ENCODE peak calls at places on chromosomes 11 and 22, in five cellular contexts. One of them, this sample, is unnamed.
A peak's percentile ranks its signal among the peaks of the same experiment; 100 is the strongest.

GRCh38 chr11:5234390-5234834 is at the start of gene HBD:
- DNase-seq in heart right ventricle: no peak
- DNase-seq in endodermal cell: no peak
- DNase-seq in K562: peak; percentile 77
- DNase-seq in PC-3: no peak
- DNase-seq in this sample: no peak

GRCh38 chr11:76768091-76769047 is 14.8 kb upstream of the TSKU start:
- DNase-seq in heart right ventricle: no peak
- DNase-seq in K562: no peak
- DNase-seq in endodermal cell: peak; percentile 82
- DNase-seq in PC-3: no peak
- DNase-seq in this sample: no peak

GRCh38 chr11:70323811-70324210 is 53.3 kb downstream of the PPFIA1 start:
- DNase-seq in heart right ventricle: no peak
- DNase-seq in PC-3: no peak
- DNase-seq in K562: no peak
- DNase-seq in endodermal cell: no peak
- DNase-seq in this sample: no peak

GRCh38 chr11:111310088-111310487 is 11.7 kb downstream of the POU2AF3 start:
- DNase-seq in PC-3: peak; percentile 44
- DNase-seq in heart right ventricle: no peak
- DNase-seq in K562: no peak
- DNase-seq in endodermal cell: no peak
- DNase-seq in this sample: no peak

GRCh38 chr22:31326877-31327276 is 19.3 kb downstream of the PATZ1 start:
- DNase-seq in PC-3: no peak
- DNase-seq in heart right ventricle: no peak
- DNase-seq in K562: no peak
- DNase-seq in endodermal cell: no peak
- DNase-seq in this sample: no peak

GRCh38 chr22:43789452-43789851 is 22.7 kb downstream of the EFCAB6 start:
- DNase-seq in endodermal cell: no peak
- DNase-seq in K562: no peak
- DNase-seq in heart right ventricle: peak; percentile 55
- DNase-seq in PC-3: peak; percentile 70
- DNase-seq in this sample: peak; percentile 82

GRCh38 chr11:76891793-76892192 is 31.1 kb downstream of the ACER3 start:
- DNase-seq in endodermal cell: no peak
- DNase-seq in heart right ventricle: no peak
- DNase-seq in PC-3: no peak
- DNase-seq in K562: no peak
- DNase-seq in this sample: no peak

GRCh38 chr11:10844364-10844763 is 13.5 kb downstream of the ZBED5 start:
- DNase-seq in endodermal cell: no peak
- DNase-seq in PC-3: no peak
- DNase-seq in heart right ventricle: no peak
- DNase-seq in K562: no peak
- DNase-seq in this sample: no peak

GRCh38 chr22:25070870-25071465 is 118.5 kb downstream of the KIAA1671 start:
- DNase-seq in K562: no peak
- DNase-seq in heart right ventricle: no peak
- DNase-seq in PC-3: no peak
- DNase-seq in endodermal cell: no peak
- DNase-seq in this sample: no peak

GRCh38 chr11:33256808-33257159 is 397 bp upstream of the HIPK3 start:
- DNase-seq in PC-3: no peak
- DNase-seq in K562: no peak
- DNase-seq in endodermal cell: no peak
- DNase-seq in heart right ventricle: no peak
- DNase-seq in this sample: no peak

GRCh38 chr11:62413060-62413696 is 5.7 kb upstream of the SCGB1A1 start:
- DNase-seq in PC-3: no peak
- DNase-seq in K562: no peak
- DNase-seq in endodermal cell: peak; percentile 40
- DNase-seq in heart right ventricle: no peak
- DNase-seq in this sample: no peak

GRCh38 chr11:117908261-117908895 is 20.8 kb downstream of the TMPRSS13 start:
- DNase-seq in PC-3: no peak
- DNase-seq in heart right ventricle: no peak
- DNase-seq in K562: peak; percentile 34
- DNase-seq in endodermal cell: peak; percentile 71
- DNase-seq in this sample: no peak

GRCh38 chr11:123268118-123268517 is 73.1 kb upstream of the CLMP start:
- DNase-seq in endodermal cell: no peak
- DNase-seq in PC-3: no peak
- DNase-seq in heart right ventricle: no peak
- DNase-seq in K562: no peak
- DNase-seq in this sample: no peak

GRCh38 chr11:100769617-100770016 is 82.5 kb downstream of the ARHGAP42 start:
- DNase-seq in PC-3: no peak
- DNase-seq in K562: no peak
- DNase-seq in heart right ventricle: no peak
- DNase-seq in endodermal cell: no peak
- DNase-seq in this sample: no peak

GRCh38 chr11:3106736-3107524 is 49.7 kb upstream of the CARS1 start:
- DNase-seq in K562: no peak
- DNase-seq in heart right ventricle: no peak
- DNase-seq in PC-3: no peak
- DNase-seq in endodermal cell: peak; percentile 58
- DNase-seq in this sample: no peak

GRCh38 chr11:44760917-44761545 is 34.3 kb downstream of the TSPAN18 start:
- DNase-seq in PC-3: peak; percentile 60
- DNase-seq in heart right ventricle: peak; percentile 79
- DNase-seq in K562: peak; percentile 71
- DNase-seq in endodermal cell: peak; percentile 90
- DNase-seq in this sample: peak; percentile 43

GRCh38 chr11:35165416-35166368 is 26.7 kb downstream of the CD44 start:
- DNase-seq in K562: no peak
- DNase-seq in PC-3: peak; percentile 71
- DNase-seq in heart right ventricle: peak; percentile 43
- DNase-seq in endodermal cell: no peak
- DNase-seq in this sample: no peak

GRCh38 chr11:71482746-71483364 is 29.9 kb downstream of the NADSYN1 start:
- DNase-seq in heart right ventricle: no peak
- DNase-seq in PC-3: no peak
- DNase-seq in K562: no peak
- DNase-seq in endodermal cell: no peak
- DNase-seq in this sample: no peak

GRCh38 chr11:15955595-15955994 is 400.8 kb downstream of the SOX6 start:
- DNase-seq in heart right ventricle: no peak
- DNase-seq in endodermal cell: no peak
- DNase-seq in PC-3: no peak
- DNase-seq in K562: no peak
- DNase-seq in this sample: no peak

GRCh38 chr22:43136255-43136654 is 6.9 kb downstream of the MCAT start:
- DNase-seq in heart right ventricle: peak; percentile 36
- DNase-seq in PC-3: peak; percentile 14
- DNase-seq in endodermal cell: peak; percentile 82
- DNase-seq in K562: peak; percentile 49
- DNase-seq in this sample: no peak

GRCh38 chr22:38030311-38031133 is 26.7 kb upstream of the PICK1 start:
- DNase-seq in K562: no peak
- DNase-seq in endodermal cell: peak; percentile 74
- DNase-seq in heart right ventricle: no peak
- DNase-seq in PC-3: no peak
- DNase-seq in this sample: no peak

GRCh38 chr11:69484427-69485259 is 3.2 kb downstream of the LINC01488 start:
- DNase-seq in K562: no peak
- DNase-seq in PC-3: no peak
- DNase-seq in endodermal cell: no peak
- DNase-seq in heart right ventricle: no peak
- DNase-seq in this sample: no peak

GRCh38 chr22:35205141-35205775 is 52.0 kb upstream of the HMGXB4 start:
- DNase-seq in K562: no peak
- DNase-seq in PC-3: no peak
- DNase-seq in endodermal cell: peak; percentile 75
- DNase-seq in heart right ventricle: no peak
- DNase-seq in this sample: no peak

GRCh38 chr11:2777871-2778629 is 78.3 kb upstream of the KCNQ1OT1 start:
- DNase-seq in heart right ventricle: peak; percentile 8
- DNase-seq in endodermal cell: peak; percentile 43
- DNase-seq in K562: no peak
- DNase-seq in PC-3: no peak
- DNase-seq in this sample: no peak

GRCh38 chr11:130032931-130033330 is 30.3 kb upstream of the PRDM10 start:
- DNase-seq in PC-3: no peak
- DNase-seq in K562: no peak
- DNase-seq in endodermal cell: no peak
- DNase-seq in heart right ventricle: no peak
- DNase-seq in this sample: no peak

GRCh38 chr11:13338437-13339069 is 61.0 kb downstream of the BMAL1 start:
- DNase-seq in PC-3: peak; percentile 58
- DNase-seq in endodermal cell: no peak
- DNase-seq in K562: peak; percentile 15
- DNase-seq in heart right ventricle: no peak
- DNase-seq in this sample: no peak

GRCh38 chr11:65445101-65445603 is 22.6 kb downstream of the NEAT1 start:
- DNase-seq in heart right ventricle: no peak
- DNase-seq in K562: no peak
- DNase-seq in endodermal cell: peak; percentile 56
- DNase-seq in PC-3: peak; percentile 15
- DNase-seq in this sample: no peak

GRCh38 chr11:125262825-125263218 is 98.3 kb downstream of the PKNOX2 start:
- DNase-seq in heart right ventricle: no peak
- DNase-seq in K562: no peak
- DNase-seq in PC-3: no peak
- DNase-seq in endodermal cell: peak; percentile 76
- DNase-seq in this sample: no peak

GRCh38 chr11:125263268-125263790 is 98.8 kb downstream of the PKNOX2 start:
- DNase-seq in heart right ventricle: peak; percentile 85
- DNase-seq in endodermal cell: peak; percentile 95
- DNase-seq in K562: no peak
- DNase-seq in PC-3: no peak
- DNase-seq in this sample: peak; percentile 99

GRCh38 chr11:125261471-125262087 is 97.0 kb downstream of the PKNOX2 start:
- DNase-seq in K562: no peak
- DNase-seq in PC-3: no peak
- DNase-seq in endodermal cell: no peak
- DNase-seq in heart right ventricle: no peak
- DNase-seq in this sample: no peak

GRCh38 chr11:125262194-125262824 is 97.8 kb downstream of the PKNOX2 start:
- DNase-seq in K562: no peak
- DNase-seq in PC-3: no peak
- DNase-seq in endodermal cell: no peak
- DNase-seq in heart right ventricle: no peak
- DNase-seq in this sample: no peak

GRCh38 chr11:125264091-125265022 is 99.8 kb downstream of the PKNOX2 start:
- DNase-seq in PC-3: no peak
- DNase-seq in heart right ventricle: no peak
- DNase-seq in K562: no peak
- DNase-seq in endodermal cell: no peak
- DNase-seq in this sample: no peak
- H3K4me3 ChIP-seq in PC-3: no peak overlapping the region
- H3K4me3 ChIP-seq in heart right ventricle: no peak overlapping the region
- H3K4me3 ChIP-seq in K562: no peak overlapping the region
- H3K4me3 ChIP-seq in endodermal cell: no peak overlapping the region
- H3K4me3 ChIP-seq in this sample: no peak overlapping the region

GRCh38 chr22:33841281-33842005 is 78.8 kb downstream of the LARGE1 start:
- DNase-seq in heart right ventricle: no peak
- DNase-seq in PC-3: no peak
- DNase-seq in K562: no peak
- DNase-seq in endodermal cell: no peak
- DNase-seq in this sample: no peak
- H3K4me3 ChIP-seq in heart right ventricle: peak overlapping the region; percentile 8
- H3K4me3 ChIP-seq in PC-3: no peak overlapping the region
- H3K4me3 ChIP-seq in K562: no peak overlapping the region
- H3K4me3 ChIP-seq in endodermal cell: no peak overlapping the region
- H3K4me3 ChIP-seq in this sample: no peak overlapping the region

GRCh38 chr11:19071255-19071654 is 10.7 kb upstream of the MRGPRX2 start:
- DNase-seq in heart right ventricle: peak; percentile 57
- DNase-seq in PC-3: peak; percentile 87
- DNase-seq in endodermal cell: peak; percentile 88
- DNase-seq in K562: peak; percentile 81
- DNase-seq in this sample: peak; percentile 46
- H3K4me3 ChIP-seq in heart right ventricle: no peak overlapping the region
- H3K4me3 ChIP-seq in PC-3: peak overlapping the region; percentile 35
- H3K4me3 ChIP-seq in endodermal cell: no peak overlapping the region
- H3K4me3 ChIP-seq in K562: no peak overlapping the region
- H3K4me3 ChIP-seq in this sample: peak overlapping the region; percentile 26

GRCh38 chr11:128720522-128720985 is 26.7 kb downstream of the FLI1 start:
- DNase-seq in heart right ventricle: peak; percentile 20
- DNase-seq in PC-3: no peak
- DNase-seq in endodermal cell: peak; percentile 58
- DNase-seq in K562: no peak
- DNase-seq in this sample: no peak
- H3K4me3 ChIP-seq in heart right ventricle: peak overlapping the region; percentile 3
- H3K4me3 ChIP-seq in PC-3: no peak overlapping the region
- H3K4me3 ChIP-seq in endodermal cell: no peak overlapping the region
- H3K4me3 ChIP-seq in K562: no peak overlapping the region
- H3K4me3 ChIP-seq in this sample: no peak overlapping the region

DNA sequence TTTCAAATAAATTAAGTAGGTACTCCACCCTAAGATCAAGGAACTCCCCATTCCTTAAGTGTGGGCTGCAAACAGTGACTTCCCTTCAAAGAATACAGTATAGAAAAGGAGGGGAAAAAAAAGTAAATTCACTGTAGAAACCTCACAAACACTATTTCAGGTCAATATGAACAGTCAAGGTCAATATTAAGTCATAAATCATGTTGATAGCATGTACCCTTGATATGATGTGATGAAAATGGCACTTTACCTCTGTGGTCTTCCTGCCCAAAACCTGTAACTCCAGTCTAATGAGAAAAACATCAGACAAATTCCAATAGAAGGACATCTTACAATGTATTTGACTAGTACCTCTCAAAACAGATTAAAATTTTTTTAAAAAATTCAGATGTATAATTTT is 8.2 kb downstream of the CKAP5 start:
- DNase-seq in PC-3: no peak
- DNase-seq in heart right ventricle: no peak
- DNase-seq in K562: no peak
- DNase-seq in endodermal cell: no peak
- DNase-seq in this sample: no peak
- H3K4me3 ChIP-seq in PC-3: no peak overlapping the region
- H3K4me3 ChIP-seq in heart right ventricle: no peak overlapping the region
- H3K4me3 ChIP-seq in K562: no peak overlapping the region
- H3K4me3 ChIP-seq in endodermal cell: no peak overlapping the region
- H3K4me3 ChIP-seq in this sample: no peak overlapping the region

DNA sequence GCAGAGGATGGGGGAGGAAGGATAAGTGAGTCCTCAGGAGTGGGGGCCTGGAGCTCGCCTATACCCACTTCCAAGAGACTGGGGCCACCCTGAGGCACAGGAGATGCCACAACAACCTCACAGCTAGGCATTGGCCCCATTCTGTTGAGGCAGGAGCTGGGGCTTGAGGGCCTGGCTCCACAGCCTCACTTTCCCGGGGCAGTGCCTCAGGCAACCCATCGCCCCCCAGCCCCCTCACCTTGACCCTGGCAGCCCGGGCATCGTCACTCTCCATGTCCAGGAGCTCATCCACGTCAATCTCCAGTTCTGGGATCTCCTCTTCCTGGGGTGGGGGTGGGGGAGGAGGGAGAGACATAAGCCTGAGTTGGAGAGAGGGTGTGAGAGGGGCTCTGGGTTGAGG is 1.8 kb downstream of the PPP1R14B start:
- DNase-seq in PC-3: no peak
- DNase-seq in heart right ventricle: no peak
- DNase-seq in K562: no peak
- DNase-seq in endodermal cell: no peak
- DNase-seq in this sample: no peak
- H3K4me3 ChIP-seq in PC-3: peak overlapping the region; percentile 80
- H3K4me3 ChIP-seq in heart right ventricle: peak overlapping the region; percentile 73
- H3K4me3 ChIP-seq in K562: peak overlapping the region; percentile 98
- H3K4me3 ChIP-seq in endodermal cell: peak overlapping the region; percentile 96
- H3K4me3 ChIP-seq in this sample: peak overlapping the region; percentile 91

This sample was measured in skeletal muscle cell.